ENCODE peak calls at places on chromosomes 6 and 20, in six cellular contexts. V, H, T, Z, I and E are unnamed samples.

GRCh38 chr6:42418739-42419138 is 33.0 kb downstream of the TRERF1 start:
- DNase-seq in V (no peak), H (no peak), T (no peak), Z (no peak), I (no peak), E (no peak)

GRCh38 chr20:14631011-14631410 is 293.6 kb upstream of the FLRT3 start:
- DNase-seq in V (no peak), H (no peak), T (no peak), Z (no peak), I (peak; percentile 61), E (no peak)

GRCh38 chr20:47205577-47206123 is 150.8 kb downstream of the ZMYND8 start:
- DNase-seq in V (no peak), H (no peak), T (peak; percentile 78), Z (peak; percentile 82), I (peak; percentile 27), E (peak; percentile 19)

GRCh38 chr6:126180585-126180984 is 159.3 kb upstream of the CENPW start:
- DNase-seq in V (peak; percentile 95), H (no peak), T (no peak), Z (no peak), I (no peak), E (no peak)

GRCh38 chr6:8414844-8415243 is 20.5 kb downstream of the SLC35B3 start:
- DNase-seq in V (no peak), H (no peak), T (no peak), Z (no peak), I (no peak), E (no peak)

GRCh38 chr6:28657756-28658465 is 132.2 kb downstream of the GPX5 start:
- DNase-seq in V (no peak), H (no peak), T (no peak), Z (peak; percentile 60), I (peak; percentile 59), E (no peak)

GRCh38 chr20:36116813-36117441 is 37.6 kb upstream of the EPB41L1 start:
- DNase-seq in V (no peak), H (no peak), T (no peak), Z (no peak), I (no peak), E (no peak)

GRCh38 chr20:13336308-13337089 is 115.4 kb downstream of the ISM1 start:
- DNase-seq in V (peak; percentile 76), H (no peak), T (no peak), Z (no peak), I (no peak), E (no peak)

GRCh38 chr20:57938158-57939108 is 228.6 kb upstream of the PMEPA1 start:
- DNase-seq in V (no peak), H (no peak), T (no peak), Z (no peak), I (no peak), E (no peak)

GRCh38 chr6:106517699-106518098 is 111.6 kb downstream of the RTN4IP1 start:
- DNase-seq in V (no peak), H (no peak), T (no peak), Z (no peak), I (no peak), E (no peak)

GRCh38 chr6:166877906-166878305 is 78.4 kb downstream of the RNASET2 start:
- DNase-seq in V (peak; percentile 8), H (no peak), T (no peak), Z (no peak), I (no peak), E (no peak)

GRCh38 chr6:104612541-104612940 is 247.2 kb downstream of the HACE1 start:
- DNase-seq in V (no peak), H (no peak), T (no peak), Z (no peak), I (no peak), E (no peak)

GRCh38 chr6:43635387-43636311 is at the start of gene MAD2L1BP:
- DNase-seq in V (no peak), H (peak; percentile 83), T (peak; percentile 93), Z (peak; percentile 86), I (peak; percentile 95), E (peak; percentile 77)

GRCh38 chr6:165799736-165800135 is 136.7 kb upstream of the PDE10A start:
- DNase-seq in V (no peak), H (no peak), T (no peak), Z (peak; percentile 30), I (no peak), E (no peak)

GRCh38 chr6:80003841-80004198 is 629 bp upstream of the TTK start:
- DNase-seq in V (no peak), H (peak; percentile 18), T (peak; percentile 63), Z (peak; percentile 31), I (peak; percentile 29), E (no peak)

GRCh38 chr6:43521836-43522235 is 4.9 kb downstream of the POLR1C start:
- DNase-seq in V (no peak), H (no peak), T (no peak), Z (no peak), I (no peak), E (no peak)

GRCh38 chr6:143328885-143329284 is 121.6 kb downstream of the ADAT2 start:
- DNase-seq in V (peak; percentile 98), H (no peak), T (no peak), Z (no peak), I (no peak), E (no peak)

GRCh38 chr6:7726416-7727149 is 684 bp downstream of the BMP6 start:
- DNase-seq in V (no peak), H (no peak), T (no peak), Z (peak; percentile 33), I (no peak), E (peak; percentile 18)

GRCh38 chr20:48310312-48310711 is 517.5 kb downstream of the PREX1 start:
- DNase-seq in V (no peak), H (no peak), T (no peak), Z (no peak), I (no peak), E (no peak)

GRCh38 chr20:4227085-4227821 is 211.9 kb upstream of the RNF24 start:
- DNase-seq in V (no peak), H (no peak), T (no peak), Z (no peak), I (no peak), E (no peak)

GRCh38 chr20:33062105-33062629 is 8.5 kb downstream of the BPIFB3 start:
- DNase-seq in V (no peak), H (no peak), T (no peak), Z (no peak), I (no peak), E (no peak)

GRCh38 chr6:119978274-119978889 is 628.8 kb upstream of the MAN1A1 start:
- DNase-seq in V (no peak), H (no peak), T (no peak), Z (no peak), I (no peak), E (no peak)

GRCh38 chr20:20856306-20856705 is 143.9 kb upstream of the RALGAPA2 start:
- DNase-seq in V (no peak), H (no peak), T (no peak), Z (no peak), I (no peak), E (no peak)

GRCh38 chr20:58855506-58856314 is 3.2 kb downstream of the GNAS start:
- DNase-seq in V (no peak), H (no peak), T (no peak), Z (no peak), I (no peak), E (no peak)

GRCh38 chr20:219290-220115 is 7.6 kb upstream of the DEFB129 start:
- DNase-seq in V (no peak), H (no peak), T (no peak), Z (no peak), I (no peak), E (no peak)

GRCh38 chr6:162373868-162374267 is 353.7 kb downstream of the PRKN start:
- DNase-seq in V (no peak), H (no peak), T (no peak), Z (no peak), I (no peak), E (no peak)

GRCh38 chr6:16141514-16141913 is 12.6 kb downstream of the MYLIP start:
- DNase-seq in V (no peak), H (no peak), T (no peak), Z (no peak), I (no peak), E (no peak)

GRCh38 chr20:42678895-42679294 is 510.8 kb downstream of the PTPRT start:
- DNase-seq in V (no peak), H (no peak), T (no peak), Z (no peak), I (no peak), E (no peak)

GRCh38 chr6:82780334-82780733 is 285.3 kb downstream of the UBE3D start:
- DNase-seq in V (no peak), H (no peak), T (no peak), Z (no peak), I (no peak), E (no peak)

GRCh38 chr6:34455831-34456230 is 10.0 kb upstream of the PACSIN1 start:
- DNase-seq in V (no peak), H (no peak), T (no peak), Z (no peak), I (no peak), E (no peak)
- TF ChIP-seq CTCF in V (peak; percentile 4), H (no peak), T (no peak), Z (no peak), I (no peak), E (no peak)

GRCh38 chr20:49935746-49936152 is 448 bp upstream of the RNF114 start:
- DNase-seq in V (no peak), H (no peak), T (no peak), Z (no peak), I (no peak), E (no peak)

GRCh38 chr20:49941456-49941855 is 5.3 kb downstream of the RNF114 start:
- DNase-seq in V (no peak), H (no peak), T (peak; percentile 19), Z (no peak), I (no peak), E (no peak)

GRCh38 chr20:49937023-49937929 is 1.1 kb downstream of the RNF114 start:
- DNase-seq in V (no peak), H (no peak), T (peak; percentile 60), Z (no peak), I (peak; percentile 67), E (no peak)

GRCh38 chr20:49938173-49939163 is 2.3 kb downstream of the RNF114 start:
- DNase-seq in V (no peak), H (no peak), T (no peak), Z (no peak), I (peak; percentile 60), E (no peak)

GRCh38 chr20:49936153-49937022 is at the start of gene RNF114:
- DNase-seq in V (no peak), H (peak; percentile 90), T (peak; percentile 94), Z (peak; percentile 93), I (peak; percentile 92), E (peak; percentile 83)
- TF ChIP-seq CTCF in V (peak; percentile 21), H (no peak), T (no peak), Z (no peak), I (no peak), E (no peak)

GRCh38 chr6:101961357-101961756 is 567.8 kb downstream of the GRIK2 start:
- DNase-seq in V (no peak), H (no peak), T (no peak), Z (no peak), I (no peak), E (no peak)
- TF ChIP-seq CTCF in V (no peak), H (no peak), T (no peak), Z (no peak), I (no peak), E (no peak)

DNA sequence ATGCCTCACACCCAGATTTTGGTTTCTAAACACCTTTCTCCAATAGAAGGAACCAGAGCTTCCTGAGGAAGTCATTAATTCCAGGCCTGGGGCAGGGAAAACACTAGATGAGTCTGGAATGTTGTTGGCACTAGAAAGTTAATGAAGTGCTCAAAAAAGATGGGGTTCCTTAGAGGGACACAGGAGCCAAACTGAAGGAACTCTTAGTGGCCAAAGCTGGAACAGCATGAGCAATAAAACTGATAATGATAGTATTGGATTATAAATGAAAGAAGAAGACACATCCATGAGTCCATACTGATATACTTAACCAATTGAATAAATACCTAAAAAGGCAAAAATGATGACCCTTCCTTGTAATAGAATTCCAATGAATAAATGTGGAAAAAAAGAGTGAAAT is 4.4 kb downstream of the IL20RA start:
- DNase-seq in V (no peak), H (no peak), T (no peak), Z (no peak), I (no peak), E (no peak)
- TF ChIP-seq CTCF in V (peak; percentile 28), H (no peak), T (no peak), Z (peak; percentile 17), I (no peak), E (no peak)